ENCODE peak calls at places on chromosomes 6 and 20, in four cellular contexts. One of them, this sample, is unnamed.

GRCh38 chr6:7726416-7727149 is 684 bp downstream of the BMP6 start:
- DNase-seq in stimulated activated effector memory CD8-positive, alpha-beta T cell treated with anti-CD3 and anti-CD28 coated beads, Interleukin-12 subunit alpha, Interleukin-12 subunit beta, amount 100 ng/mL, for 72 hours: no peak
- DNase-seq in RKO: no peak
- DNase-seq in epithelial cell of proximal tubule: no peak
- DNase-seq in this sample: no peak

GRCh38 chr20:54170026-54170471 is 3.7 kb downstream of the CYP24A1 start:
- DNase-seq in stimulated activated effector memory CD8-positive, alpha-beta T cell treated with anti-CD3 and anti-CD28 coated beads, Interleukin-12 subunit alpha, Interleukin-12 subunit beta, amount 100 ng/mL, for 72 hours: no peak
- DNase-seq in RKO: no peak
- DNase-seq in epithelial cell of proximal tubule: no peak
- DNase-seq in this sample: no peak

GRCh38 chr6:51959744-51960383 is 127.5 kb downstream of the PKHD1 start:
- DNase-seq in stimulated activated effector memory CD8-positive, alpha-beta T cell treated with anti-CD3 and anti-CD28 coated beads, Interleukin-12 subunit alpha, Interleukin-12 subunit beta, amount 100 ng/mL, for 72 hours: peak
- DNase-seq in RKO: peak
- DNase-seq in epithelial cell of proximal tubule: no peak
- DNase-seq in this sample: peak

GRCh38 chr6:68108243-68108835 is 526.7 kb upstream of the ADGRB3 start:
- DNase-seq in stimulated activated effector memory CD8-positive, alpha-beta T cell treated with anti-CD3 and anti-CD28 coated beads, Interleukin-12 subunit alpha, Interleukin-12 subunit beta, amount 100 ng/mL, for 72 hours: no peak
- DNase-seq in RKO: peak
- DNase-seq in epithelial cell of proximal tubule: no peak
- DNase-seq in this sample: no peak

GRCh38 chr20:7980332-7981046 is 39.1 kb downstream of the TMX4 start:
- DNase-seq in stimulated activated effector memory CD8-positive, alpha-beta T cell treated with anti-CD3 and anti-CD28 coated beads, Interleukin-12 subunit alpha, Interleukin-12 subunit beta, amount 100 ng/mL, for 72 hours: no peak
- DNase-seq in RKO: peak
- DNase-seq in epithelial cell of proximal tubule: no peak
- DNase-seq in this sample: peak

GRCh38 chr6:134093007-134093573 is 40.7 kb upstream of the SLC2A12 start:
- DNase-seq in stimulated activated effector memory CD8-positive, alpha-beta T cell treated with anti-CD3 and anti-CD28 coated beads, Interleukin-12 subunit alpha, Interleukin-12 subunit beta, amount 100 ng/mL, for 72 hours: no peak
- DNase-seq in RKO: no peak
- DNase-seq in epithelial cell of proximal tubule: no peak
- DNase-seq in this sample: no peak

GRCh38 chr6:26087284-26088115 is at the start of gene HFE:
- DNase-seq in stimulated activated effector memory CD8-positive, alpha-beta T cell treated with anti-CD3 and anti-CD28 coated beads, Interleukin-12 subunit alpha, Interleukin-12 subunit beta, amount 100 ng/mL, for 72 hours: peak
- DNase-seq in RKO: peak
- DNase-seq in epithelial cell of proximal tubule: no peak
- DNase-seq in this sample: no peak

GRCh38 chr6:15879372-15880261 is 216.8 kb upstream of the DTNBP1 start:
- DNase-seq in stimulated activated effector memory CD8-positive, alpha-beta T cell treated with anti-CD3 and anti-CD28 coated beads, Interleukin-12 subunit alpha, Interleukin-12 subunit beta, amount 100 ng/mL, for 72 hours: peak
- DNase-seq in RKO: no peak
- DNase-seq in epithelial cell of proximal tubule: no peak
- DNase-seq in this sample: no peak

GRCh38 chr20:17083738-17084137 is 143.1 kb upstream of the PCSK2 start:
- DNase-seq in stimulated activated effector memory CD8-positive, alpha-beta T cell treated with anti-CD3 and anti-CD28 coated beads, Interleukin-12 subunit alpha, Interleukin-12 subunit beta, amount 100 ng/mL, for 72 hours: no peak
- DNase-seq in RKO: peak
- DNase-seq in epithelial cell of proximal tubule: no peak
- DNase-seq in this sample: no peak

GRCh38 chr20:25053207-25054132 is 4.5 kb downstream of the ACSS1 start:
- DNase-seq in stimulated activated effector memory CD8-positive, alpha-beta T cell treated with anti-CD3 and anti-CD28 coated beads, Interleukin-12 subunit alpha, Interleukin-12 subunit beta, amount 100 ng/mL, for 72 hours: no peak
- DNase-seq in RKO: no peak
- DNase-seq in epithelial cell of proximal tubule: no peak
- DNase-seq in this sample: peak

GRCh38 chr6:106194949-106195919 is 109.1 kb downstream of the PRDM1 start:
- DNase-seq in stimulated activated effector memory CD8-positive, alpha-beta T cell treated with anti-CD3 and anti-CD28 coated beads, Interleukin-12 subunit alpha, Interleukin-12 subunit beta, amount 100 ng/mL, for 72 hours: no peak
- DNase-seq in RKO: peak
- DNase-seq in epithelial cell of proximal tubule: peak
- DNase-seq in this sample: no peak

GRCh38 chr6:169241688-169242350 is 11.8 kb downstream of the THBS2 start:
- DNase-seq in stimulated activated effector memory CD8-positive, alpha-beta T cell treated with anti-CD3 and anti-CD28 coated beads, Interleukin-12 subunit alpha, Interleukin-12 subunit beta, amount 100 ng/mL, for 72 hours: peak
- DNase-seq in RKO: no peak
- DNase-seq in epithelial cell of proximal tubule: no peak
- DNase-seq in this sample: no peak

GRCh38 chr6:56381852-56382251 is 134.5 kb upstream of the COL21A1 start:
- DNase-seq in stimulated activated effector memory CD8-positive, alpha-beta T cell treated with anti-CD3 and anti-CD28 coated beads, Interleukin-12 subunit alpha, Interleukin-12 subunit beta, amount 100 ng/mL, for 72 hours: no peak
- DNase-seq in RKO: no peak
- DNase-seq in epithelial cell of proximal tubule: no peak
- DNase-seq in this sample: no peak